ENCODE peak calls at places on chromosome 18, in six cellular contexts. U is CD8-positive, alpha-beta T cell; A is sigmoid colon; B is A549; D is AG04449; V is NCI-H524 treated with DMSO at 0.1 percent for 48 hours. O is an unnamed sample.

GRCh38 chr18:33275843-33276242 is 164.7 kb downstream of the CCDC178 start:
- DNase-seq in U (no peak), A (no peak), B (no peak), D (no peak), V (no peak), O (no peak)

GRCh38 chr18:54117853-54118773 is 106.4 kb downstream of the MBD2 start:
- DNase-seq in U (no peak), A (no peak), B (no peak), D (no peak), V (no peak), O (no peak)

GRCh38 chr18:23141022-23141999 is 6.0 kb downstream of the CABLES1 start:
- DNase-seq in U (no peak), A (no peak), B (no peak), D (no peak), V (no peak), O (peak; percentile 65)

GRCh38 chr18:43735570-43735969 is 458.3 kb upstream of the SYT4 start:
- DNase-seq in U (no peak), A (no peak), B (no peak), D (no peak), V (no peak), O (no peak)

GRCh38 chr18:49193896-49194295 is 243.1 kb upstream of the SMAD7 start:
- DNase-seq in U (no peak), A (no peak), B (no peak), D (no peak), V (no peak), O (no peak)

GRCh38 chr18:8890957-8891464 is 185.7 kb downstream of the MTCL1 start:
- DNase-seq in U (no peak), A (no peak), B (peak; percentile 68), D (peak; percentile 88), V (no peak), O (peak; percentile 95)

GRCh38 chr18:12882416-12882815 is 1.6 kb downstream of the PTPN2 start:
- DNase-seq in U (no peak), A (no peak), B (no peak), D (no peak), V (no peak), O (peak; percentile 74)

GRCh38 chr18:27865431-27865830 is 311.5 kb downstream of the CDH2 start:
- DNase-seq in U (no peak), A (no peak), B (no peak), D (no peak), V (no peak), O (no peak)

GRCh38 chr18:66749030-66749429 is 145.1 kb upstream of the CDH19 start:
- DNase-seq in U (no peak), A (no peak), B (no peak), D (no peak), V (no peak), O (no peak)

GRCh38 chr18:46449499-46449898 is 207.5 kb downstream of the LOXHD1 start:
- DNase-seq in U (no peak), A (no peak), B (no peak), D (no peak), V (no peak), O (no peak)